ENCODE peak calls at places on chromosome 7, in five cellular contexts. S is stomach, U is heart left ventricle, T is transverse colon, B is gastrocnemius medialis. P is an unnamed sample.
A peak's percentile ranks its signal among the peaks of the same experiment; 100 is the strongest.

GRCh38 chr7:15801565-15801964 is 115.1 kb upstream of the MEOX2 start:
- DNase-seq in S (no peak), U (no peak), T (no peak), B (peak; percentile 2), P (no peak)

GRCh38 chr7:20019757-20020432 is 197.3 kb downstream of the MACC1 start:
- DNase-seq in S (no peak), U (no peak), T (no peak), B (no peak), P (no peak)

GRCh38 chr7:113831509-113831908 is 87.3 kb downstream of the PPP1R3A start:
- DNase-seq in S (no peak), U (no peak), T (no peak), B (no peak), P (no peak)

GRCh38 chr7:82507976-82508677 is 64.5 kb upstream of the CACNA2D1 start:
- DNase-seq in S (peak; percentile 47), U (no peak), T (peak; percentile 12), B (no peak), P (peak; percentile 76)

GRCh38 chr7:129359641-129360040 is 74.6 kb upstream of the STRIP2 start:
- DNase-seq in S (no peak), U (no peak), T (no peak), B (no peak), P (no peak)

GRCh38 chr7:117690147-117690546 is 183.1 kb downstream of the CTTNBP2 start:
- DNase-seq in S (no peak), U (no peak), T (no peak), B (no peak), P (no peak)

GRCh38 chr7:22452142-22452763 is 47.7 kb downstream of the STEAP1B start:
- DNase-seq in S (peak; percentile 71), U (peak; percentile 57), T (peak; percentile 75), B (no peak), P (peak; percentile 74)

GRCh38 chr7:84455788-84456187 is 261.2 kb upstream of the SEMA3A start:
- DNase-seq in S (no peak), U (no peak), T (no peak), B (no peak), P (no peak)

GRCh38 chr7:81846398-81846797 is 76.6 kb upstream of the HGF start:
- DNase-seq in S (no peak), U (peak; percentile 28), T (no peak), B (peak; percentile 1), P (no peak)

DNA sequence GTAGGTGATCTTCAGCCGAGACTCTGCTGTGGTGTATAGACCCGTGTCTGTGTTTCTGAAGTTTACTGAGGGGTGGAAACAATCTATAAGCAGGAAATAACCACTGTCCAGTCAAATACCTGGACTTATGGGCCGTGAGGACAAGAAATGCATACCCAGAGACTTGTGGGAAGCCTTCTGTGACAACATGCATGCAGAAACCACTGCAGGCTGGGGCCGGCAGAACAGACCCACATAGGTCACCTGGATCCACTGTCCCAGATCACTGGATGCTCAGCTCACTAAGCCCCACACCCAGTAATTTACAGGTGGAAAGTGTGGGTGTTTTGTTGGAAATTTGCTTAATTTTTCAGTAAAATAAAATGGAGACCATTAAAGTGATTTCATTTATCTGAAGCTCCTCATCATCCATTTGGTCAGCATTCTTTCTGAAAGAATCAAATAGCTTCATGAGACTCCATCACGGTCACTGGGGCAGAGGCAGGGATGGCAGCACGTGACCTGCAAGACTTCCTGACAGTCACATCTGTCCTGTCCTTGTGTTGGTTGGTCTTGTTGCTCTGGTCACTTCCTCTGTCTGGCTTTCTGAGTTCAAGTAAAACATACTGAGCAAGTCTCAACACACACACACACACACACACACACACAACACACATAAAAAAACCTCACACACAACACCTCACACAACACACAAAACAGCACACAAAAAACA is 108.3 kb downstream of the TNS3 start:
- DNase-seq in S (no peak), U (peak; percentile 29), T (no peak), B (no peak), P (no peak)
- H3K4me1 ChIP-seq in S (peaks cover 66% of the 10 kb centered on the region), U (peaks cover 35% of the 10 kb centered on the region), T (peaks cover 37% of the 10 kb centered on the region), B (peaks cover 39% of the 10 kb centered on the region), P (peaks cover 40% of the 10 kb centered on the region)

GRCh38 chr7:51064688-51065087 is 251.9 kb downstream of the COBL start:
- DNase-seq in S (no peak), U (no peak), T (no peak), B (no peak), P (no peak)

GRCh38 chr7:51059493-51059892 is 257.1 kb downstream of the COBL start:
- DNase-seq in S (no peak), U (no peak), T (no peak), B (no peak), P (no peak)

GRCh38 chr7:51062222-51062987 is 254.2 kb downstream of the COBL start:
- DNase-seq in S (no peak), U (no peak), T (no peak), B (no peak), P (peak; percentile 86)

GRCh38 chr7:51058764-51059163 is 257.8 kb downstream of the COBL start:
- DNase-seq in S (no peak), U (no peak), T (no peak), B (no peak), P (no peak)

GRCh38 chr7:51060536-51060935 is 256.1 kb downstream of the COBL start:
- DNase-seq in S (no peak), U (no peak), T (no peak), B (no peak), P (no peak)
- TF ChIP-seq CTCF in S (no peak), U (no peak), T (no peak), B (no peak), P (peak; percentile 12)

GRCh38 chr7:24384362-24385030 is 100.5 kb downstream of the NPY start:
- DNase-seq in S (no peak), U (no peak), T (no peak), B (no peak), P (no peak)
- H3K9me3 ChIP-seq in S (no peaks in the 10 kb centered on the region), U (no peaks in the 10 kb centered on the region), T (no peaks in the 10 kb centered on the region), B (no peaks in the 10 kb centered on the region), P (no peaks in the 10 kb centered on the region)

GRCh38 chr7:37287093-37287492 is 161.6 kb downstream of the ELMO1 start:
- DNase-seq in S (no peak), U (no peak), T (no peak), B (no peak), P (no peak)
- H3K4me1 ChIP-seq in S (peaks cover 23% of the 10 kb centered on the region), U (peaks cover 66% of the 10 kb centered on the region), T (no peaks in the 10 kb centered on the region), B (peaks cover 31% of the 10 kb centered on the region), P (peaks cover 44% of the 10 kb centered on the region)

DNA sequence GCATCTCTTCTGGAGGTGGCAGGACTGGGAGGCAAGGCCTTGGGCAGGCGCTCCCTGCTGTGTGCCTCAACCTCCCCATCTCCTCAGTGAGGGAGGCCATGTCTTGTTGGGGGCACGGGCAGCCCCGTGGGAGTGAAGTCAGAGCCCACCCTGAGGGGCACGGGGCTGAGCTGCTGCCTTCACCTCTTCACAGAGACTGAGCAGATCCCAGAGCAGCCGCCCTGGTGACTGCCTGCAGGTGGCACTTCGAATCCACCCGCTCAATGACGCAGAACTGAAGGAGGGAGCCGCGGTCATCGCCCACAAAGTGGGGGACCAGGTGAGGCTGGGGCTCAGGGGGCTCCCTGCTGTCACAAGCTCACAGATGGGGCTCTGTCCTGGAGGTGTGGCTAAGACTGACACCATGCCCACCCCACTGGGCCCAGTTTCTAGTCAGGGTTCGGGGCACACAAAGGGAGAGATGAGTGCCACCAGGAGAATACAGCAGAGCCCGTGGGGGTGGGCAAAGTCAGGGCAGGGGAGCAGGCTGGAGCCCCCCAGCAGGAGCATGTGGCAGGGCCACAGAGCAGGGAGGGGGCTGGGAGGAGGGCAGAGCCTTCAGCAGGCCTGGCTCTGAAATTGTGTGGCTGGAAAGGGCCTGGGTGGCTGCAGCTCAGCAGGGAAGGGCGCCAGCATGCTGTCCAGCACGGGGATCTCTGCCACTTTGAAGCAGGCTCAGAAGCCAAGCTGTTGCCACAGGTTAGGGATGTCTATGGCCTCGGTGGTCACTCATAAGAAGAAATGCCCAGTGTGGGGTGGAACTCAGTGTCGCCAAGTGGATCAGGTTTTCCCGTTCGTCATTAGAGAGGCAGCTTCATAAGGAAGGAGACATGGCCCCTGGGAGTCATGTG is 18.8 kb upstream of the CHST12 start:
- DNase-seq in S (no peak), U (no peak), T (no peak), B (no peak), P (no peak)
- TF ChIP-seq CTCF in S (no peak), U (no peak), T (no peak), B (no peak), P (no peak)

GRCh38 chr7:38049679-38050078 is 128.4 kb upstream of the STARD3NL start:
- DNase-seq in S (no peak), U (peak; percentile 24), T (no peak), B (no peak), P (no peak)
- H3K9me3 ChIP-seq in S (peaks cover 9% of the 10 kb centered on the region), U (no peaks in the 10 kb centered on the region), T (no peaks in the 10 kb centered on the region), B (no peaks in the 10 kb centered on the region), P (no peaks in the 10 kb centered on the region)

GRCh38 chr7:105001652-105002184 is 12.3 kb upstream of the KMT2E start:
- DNase-seq in S (no peak), U (no peak), T (no peak), B (no peak), P (no peak)
- H3K4me1 ChIP-seq in S (peaks cover 92% of the 10 kb centered on the region), U (peaks cover 100% of the 10 kb centered on the region), T (peaks cover 78% of the 10 kb centered on the region), B (peaks cover 89% of the 10 kb centered on the region), P (peaks cover 87% of the 10 kb centered on the region)

GRCh38 chr7:12524794-12525386 is 45.6 kb upstream of the SCIN start:
- DNase-seq in S (no peak), U (no peak), T (no peak), B (no peak), P (no peak)

GRCh38 chr7:12517451-12517850 is 53.1 kb upstream of the SCIN start:
- DNase-seq in S (no peak), U (no peak), T (no peak), B (no peak), P (no peak)

GRCh38 chr7:12519682-12520009 is 50.9 kb upstream of the SCIN start:
- DNase-seq in S (no peak), U (no peak), T (no peak), B (no peak), P (no peak)

GRCh38 chr7:12518920-12519681 is 51.4 kb upstream of the SCIN start:
- DNase-seq in S (no peak), U (no peak), T (no peak), B (no peak), P (no peak)
- TF ChIP-seq CTCF in S (no peak), U (no peak), T (no peak), B (no peak), P (peak; percentile 27)

GRCh38 chr7:147861058-147861716 is 729.4 kb upstream of the C7orf33 start:
- DNase-seq in S (no peak), U (no peak), T (no peak), B (no peak), P (no peak)
- H3K9me3 ChIP-seq in S (no peaks in the 10 kb centered on the region), U (no peaks in the 10 kb centered on the region), T (no peaks in the 10 kb centered on the region), B (no peaks in the 10 kb centered on the region), P (no peaks in the 10 kb centered on the region)

P was measured in upper lobe of right lung.